ENCODE peak calls at places on chromosome 16, in five cellular contexts. I, J, F, B and W are unnamed samples.

GRCh38 chr16:85519540-85520231 is 93.4 kb upstream of the GSE1 start:
- DNase-seq in I (no peak), J (no peak), F (no peak), B (no peak), W (no peak)

GRCh38 chr16:48014349-48015135 is 141.3 kb downstream of the ABCC12 start:
- DNase-seq in I (peak), J (no peak), F (peak), B (peak), W (peak)

GRCh38 chr16:13961099-13961811 is 41.3 kb downstream of the ERCC4 start:
- DNase-seq in I (peak), J (peak), F (no peak), B (peak), W (no peak)

GRCh38 chr16:5056347-5056746 is 9.4 kb downstream of the C16orf89 start:
- DNase-seq in I (peak), J (peak), F (no peak), B (no peak), W (peak)

GRCh38 chr16:73125860-73126259 is 77.9 kb upstream of the ZFHX3 start:
- DNase-seq in I (no peak), J (peak), F (no peak), B (peak), W (no peak)

GRCh38 chr16:79307214-79307613 is 293.3 kb downstream of the MAF start:
- DNase-seq in I (no peak), J (no peak), F (peak), B (no peak), W (no peak)

GRCh38 chr16:85245307-85246172 is 133.3 kb upstream of the CIBAR2 start:
- DNase-seq in I (peak), J (peak), F (peak), B (peak), W (peak)

GRCh38 chr16:72937916-72938315 is 110.0 kb downstream of the ZFHX3 start:
- DNase-seq in I (no peak), J (no peak), F (no peak), B (no peak), W (no peak)

GRCh38 chr16:87654826-87655225 is 52.5 kb downstream of the JPH3 start:
- DNase-seq in I (no peak), J (no peak), F (no peak), B (no peak), W (no peak)